ENCODE peak calls at places on chromosome 3, in eight cellular contexts. D is pancreas; E is naive thymus-derived CD4-positive, alpha-beta T cell; C is stimulated activated CD4-positive, alpha-beta T cell treated with anti-CD3 and anti-CD28 coated beads, Interleukin-2, amount 100 ng/mL, for 24 hours; U is hepatocyte; Q is CD8-positive, alpha-beta memory T cell; J is AG04449; I is right cardiac atrium. N is an unnamed sample.

GRCh38 chr3:151210676-151211381 is 7.8 kb upstream of the GPR171 start:
- DNase-seq in D (no peak), E (no peak), C (no peak), U (peak; percentile 43), Q (no peak), J (no peak), I (no peak), N (peak; percentile 17)

GRCh38 chr3:126259411-126260391 is 79.3 kb upstream of the ALDH1L1 start:
- DNase-seq in D (peak; percentile 76), E (no peak), C (peak; percentile 41), U (peak; percentile 49), Q (no peak), J (no peak), I (peak; percentile 50), N (peak; percentile 43)

GRCh38 chr3:166005126-166005525 is 167.9 kb upstream of the BCHE start:
- DNase-seq in D (no peak), E (no peak), C (no peak), U (no peak), Q (no peak), J (no peak), I (no peak), N (no peak)

GRCh38 chr3:85567074-85567676 is 608.4 kb downstream of the CADM2 start:
- DNase-seq in D (peak; percentile 26), E (no peak), C (peak; percentile 24), U (peak; percentile 63), Q (no peak), J (no peak), I (peak; percentile 53), N (no peak)

GRCh38 chr3:115891237-115891636 is 267.9 kb downstream of the GAP43 start:
- DNase-seq in D (no peak), E (no peak), C (no peak), U (no peak), Q (no peak), J (no peak), I (no peak), N (no peak)

GRCh38 chr3:115975353-115975752 is 352.0 kb downstream of the GAP43 start:
- DNase-seq in D (no peak), E (no peak), C (no peak), U (peak; percentile 19), Q (no peak), J (peak; percentile 71), I (no peak), N (peak; percentile 41)

GRCh38 chr3:27573780-27574437 is 89.7 kb upstream of the SLC4A7 start:
- DNase-seq in D (no peak), E (no peak), C (no peak), U (no peak), Q (no peak), J (no peak), I (no peak), N (no peak)

GRCh38 chr3:150303776-150304175 is 104.3 kb upstream of the TSC22D2 start:
- DNase-seq in D (no peak), E (no peak), C (no peak), U (no peak), Q (no peak), J (no peak), I (no peak), N (peak; percentile 79)

GRCh38 chr3:182609575-182610156 is 183.6 kb upstream of the ATP11B start:
- DNase-seq in D (peak; percentile 50), E (no peak), C (no peak), U (peak; percentile 70), Q (no peak), J (no peak), I (no peak), N (peak; percentile 96)

GRCh38 chr3:178982138-178982537 is 89.5 kb downstream of the ZMAT3 start:
- DNase-seq in D (no peak), E (no peak), C (no peak), U (no peak), Q (no peak), J (no peak), I (no peak), N (no peak)

GRCh38 chr3:126961791-126962461 is 21.0 kb upstream of the PLXNA1 start:
- DNase-seq in D (no peak), E (no peak), C (no peak), U (no peak), Q (no peak), J (no peak), I (peak; percentile 73), N (no peak)

GRCh38 chr3:165518346-165518745 is 318.9 kb downstream of the BCHE start:
- DNase-seq in D (no peak), E (no peak), C (no peak), U (no peak), Q (no peak), J (no peak), I (no peak), N (no peak)

GRCh38 chr3:119352863-119353527 is 58.8 kb downstream of the ARHGAP31 start:
- DNase-seq in D (no peak), E (peak; percentile 56), C (no peak), U (peak; percentile 50), Q (peak; percentile 23), J (peak; percentile 52), I (no peak), N (peak; percentile 16)

GRCh38 chr3:31077021-31077601 is 182.7 kb upstream of the GADL1 start:
- DNase-seq in D (no peak), E (no peak), C (peak; percentile 46), U (peak; percentile 23), Q (no peak), J (peak; percentile 63), I (no peak), N (peak; percentile 16)

GRCh38 chr3:94291686-94292085 is 228.8 kb downstream of the NSUN3 start:
- DNase-seq in D (no peak), E (no peak), C (no peak), U (no peak), Q (no peak), J (no peak), I (no peak), N (no peak)

GRCh38 chr3:115072265-115073008 is 74.7 kb downstream of the ZBTB20 start:
- DNase-seq in D (no peak), E (no peak), C (no peak), U (no peak), Q (no peak), J (no peak), I (no peak), N (no peak)

GRCh38 chr3:28601291-28601690 is 252.7 kb upstream of the AZI2 start:
- DNase-seq in D (no peak), E (no peak), C (no peak), U (no peak), Q (no peak), J (no peak), I (no peak), N (no peak)

GRCh38 chr3:122824465-122825379 is 29.9 kb downstream of the SLC49A4 start:
- DNase-seq in D (no peak), E (no peak), C (no peak), U (no peak), Q (no peak), J (no peak), I (no peak), N (no peak)

GRCh38 chr3:159860727-159861126 is 127.9 kb upstream of the IL12A start:
- DNase-seq in D (no peak), E (no peak), C (no peak), U (no peak), Q (no peak), J (no peak), I (no peak), N (no peak)

GRCh38 chr3:9732080-9732752 is 681 bp downstream of the BRPF1 start:
- DNase-seq in D (no peak), E (no peak), C (peak; percentile 43), U (peak; percentile 42), Q (peak; percentile 55), J (no peak), I (peak; percentile 45), N (peak; percentile 4)

GRCh38 chr3:178446054-178446453 is 90.2 kb upstream of the KCNMB2 start:
- DNase-seq in D (no peak), E (no peak), C (no peak), U (no peak), Q (no peak), J (no peak), I (no peak), N (no peak)

N was measured in HT-29.